ENCODE peak calls at places on chromosomes 3 and 15, in four cellular contexts. One of them, this sample, is unnamed.

GRCh38 chr15:96331942-96332853 is 1.7 kb downstream of the NR2F2 start:
- DNase-seq in activated CD4-positive, alpha-beta T cell treated with anti-CD3 and anti-CD28 coated beads, Interleukin-2, amount 10 ng/mL, durations not matched to agents 7 days and 5 days: no peak
- DNase-seq in GM04503: no peak
- DNase-seq in RCC 7860: no peak
- DNase-seq in this sample: no peak

GRCh38 chr3:109023656-109024254 is 70.1 kb upstream of the GUCA1C start:
- DNase-seq in activated CD4-positive, alpha-beta T cell treated with anti-CD3 and anti-CD28 coated beads, Interleukin-2, amount 10 ng/mL, durations not matched to agents 7 days and 5 days: peak
- DNase-seq in GM04503: no peak
- DNase-seq in RCC 7860: peak
- DNase-seq in this sample: no peak

GRCh38 chr15:85542895-85543331 is 162.5 kb downstream of the AKAP13 start:
- DNase-seq in activated CD4-positive, alpha-beta T cell treated with anti-CD3 and anti-CD28 coated beads, Interleukin-2, amount 10 ng/mL, durations not matched to agents 7 days and 5 days: no peak
- DNase-seq in GM04503: no peak
- DNase-seq in RCC 7860: no peak
- DNase-seq in this sample: no peak

GRCh38 chr15:89448825-89449224 is 47.6 kb downstream of the RHCG start:
- DNase-seq in activated CD4-positive, alpha-beta T cell treated with anti-CD3 and anti-CD28 coated beads, Interleukin-2, amount 10 ng/mL, durations not matched to agents 7 days and 5 days: no peak
- DNase-seq in GM04503: no peak
- DNase-seq in RCC 7860: no peak
- DNase-seq in this sample: no peak

GRCh38 chr3:77161098-77161497 is 121.2 kb downstream of the ROBO2 start:
- DNase-seq in activated CD4-positive, alpha-beta T cell treated with anti-CD3 and anti-CD28 coated beads, Interleukin-2, amount 10 ng/mL, durations not matched to agents 7 days and 5 days: no peak
- DNase-seq in GM04503: no peak
- DNase-seq in RCC 7860: no peak
- DNase-seq in this sample: no peak

GRCh38 chr15:78044407-78045155 is 32.9 kb downstream of the TBC1D2B start:
- DNase-seq in activated CD4-positive, alpha-beta T cell treated with anti-CD3 and anti-CD28 coated beads, Interleukin-2, amount 10 ng/mL, durations not matched to agents 7 days and 5 days: no peak
- DNase-seq in GM04503: no peak
- DNase-seq in RCC 7860: no peak
- DNase-seq in this sample: peak

GRCh38 chr3:105255351-105255750 is 111.4 kb upstream of the ALCAM start:
- DNase-seq in activated CD4-positive, alpha-beta T cell treated with anti-CD3 and anti-CD28 coated beads, Interleukin-2, amount 10 ng/mL, durations not matched to agents 7 days and 5 days: no peak
- DNase-seq in GM04503: no peak
- DNase-seq in RCC 7860: no peak
- DNase-seq in this sample: no peak

GRCh38 chr3:45988804-45989203 is 6.8 kb downstream of the FYCO1 start:
- DNase-seq in activated CD4-positive, alpha-beta T cell treated with anti-CD3 and anti-CD28 coated beads, Interleukin-2, amount 10 ng/mL, durations not matched to agents 7 days and 5 days: no peak
- DNase-seq in GM04503: no peak
- DNase-seq in RCC 7860: peak
- DNase-seq in this sample: no peak

GRCh38 chr3:51319271-51319670 is 65.8 kb upstream of the MANF start:
- DNase-seq in activated CD4-positive, alpha-beta T cell treated with anti-CD3 and anti-CD28 coated beads, Interleukin-2, amount 10 ng/mL, durations not matched to agents 7 days and 5 days: no peak
- DNase-seq in GM04503: peak
- DNase-seq in RCC 7860: no peak
- DNase-seq in this sample: no peak

GRCh38 chr3:541328-541727 is 344.8 kb downstream of the CHL1 start:
- DNase-seq in activated CD4-positive, alpha-beta T cell treated with anti-CD3 and anti-CD28 coated beads, Interleukin-2, amount 10 ng/mL, durations not matched to agents 7 days and 5 days: no peak
- DNase-seq in GM04503: no peak
- DNase-seq in RCC 7860: no peak
- DNase-seq in this sample: no peak

This sample was measured in SK-N-MC.